ENCODE peak calls at places on chromosomes 5 and 9, in seven cellular contexts. E is IMR-90, U is PC-3, G is cardiac fibroblast, P is mucosa of descending colon, T is HepG2, O is foreskin fibroblast. C is an unnamed sample.

GRCh38 chr5:160312139-160312959 is at the start of gene CCNJL:
- DNase-seq in E (peak; percentile 44), U (peak; percentile 74), G (peak; percentile 22), P (peak; percentile 46), T (peak; percentile 52), O (peak; percentile 45), C (peak; percentile 33)

GRCh38 chr5:76270214-76270613 is 132.9 kb upstream of the IQGAP2 start:
- DNase-seq in E (peak; percentile 4), U (no peak), G (no peak), P (no peak), T (no peak), O (no peak), C (peak; percentile 83)

GRCh38 chr5:14428302-14429081 is 153.1 kb upstream of the OTULINL start:
- DNase-seq in E (peak; percentile 70), U (peak; percentile 60), G (no peak), P (no peak), T (no peak), O (peak; percentile 50), C (peak; percentile 69)

GRCh38 chr5:175728885-175729828 is 71.3 kb downstream of the HRH2 start:
- DNase-seq in E (no peak), U (no peak), G (peak; percentile 14), P (no peak), T (no peak), O (peak; percentile 28), C (no peak)

GRCh38 chr9:21415492-21416267 is 6.8 kb downstream of the IFNA8 start:
- DNase-seq in E (no peak), U (peak; percentile 70), G (no peak), P (peak; percentile 68), T (no peak), O (peak; percentile 21), C (no peak)

GRCh38 chr9:83536332-83536731 is 1.9 kb downstream of the FRMD3 start:
- DNase-seq in E (no peak), U (no peak), G (no peak), P (no peak), T (no peak), O (peak; percentile 34), C (no peak)

GRCh38 chr9:97670586-97670985 is 26.6 kb downstream of the XPA start:
- DNase-seq in E (no peak), U (no peak), G (no peak), P (no peak), T (no peak), O (no peak), C (no peak)

GRCh38 chr9:12290166-12290869 is 402.9 kb upstream of the TYRP1 start:
- DNase-seq in E (no peak), U (no peak), G (no peak), P (no peak), T (no peak), O (no peak), C (no peak)

GRCh38 chr9:100377015-100377414 is 24.3 kb upstream of the TEX10 start:
- DNase-seq in E (peak; percentile 15), U (no peak), G (no peak), P (no peak), T (no peak), O (no peak), C (no peak)

GRCh38 chr9:14373726-14374125 is 59.8 kb upstream of the NFIB start:
- DNase-seq in E (no peak), U (no peak), G (no peak), P (no peak), T (no peak), O (peak; percentile 37), C (no peak)

GRCh38 chr5:116771466-116772151 is 197.0 kb upstream of the SEMA6A start:
- DNase-seq in E (no peak), U (no peak), G (peak; percentile 56), P (no peak), T (peak; percentile 76), O (peak; percentile 6), C (peak; percentile 83)

GRCh38 chr5:96335873-96336272 is 97.2 kb downstream of the PCSK1 start:
- DNase-seq in E (peak; percentile 50), U (peak; percentile 64), G (no peak), P (no peak), T (no peak), O (no peak), C (peak; percentile 88)

GRCh38 chr5:177416334-177416733 is 7.0 kb upstream of the F12 start:
- DNase-seq in E (peak; percentile 35), U (no peak), G (peak; percentile 69), P (no peak), T (no peak), O (no peak), C (no peak)

GRCh38 chr9:123235448-123235847 is 32.9 kb downstream of the STRBP start:
- DNase-seq in E (no peak), U (no peak), G (no peak), P (no peak), T (peak; percentile 51), O (no peak), C (no peak)

GRCh38 chr5:97355775-97356174 is 172.7 kb upstream of the RIOK2 start:
- DNase-seq in E (no peak), U (no peak), G (no peak), P (no peak), T (no peak), O (no peak), C (no peak)

GRCh38 chr9:209143-209758 is 5.4 kb upstream of the DOCK8 start:
- DNase-seq in E (no peak), U (no peak), G (no peak), P (no peak), T (no peak), O (no peak), C (no peak)

GRCh38 chr5:32645246-32645645 is 59.9 kb downstream of the SUB1 start:
- DNase-seq in E (no peak), U (no peak), G (peak; percentile 13), P (no peak), T (no peak), O (no peak), C (no peak)

GRCh38 chr5:144267961-144268513 is 97.4 kb downstream of the KCTD16 start:
- DNase-seq in E (no peak), U (no peak), G (no peak), P (no peak), T (no peak), O (no peak), C (no peak)

GRCh38 chr5:68216737-68217231 is 1.2 kb downstream of the PIK3R1 start:
- DNase-seq in E (peak; percentile 27), U (no peak), G (peak; percentile 22), P (no peak), T (no peak), O (no peak), C (no peak)

GRCh38 chr5:144207875-144208444 is 37.3 kb downstream of the KCTD16 start:
- DNase-seq in E (no peak), U (no peak), G (no peak), P (no peak), T (no peak), O (no peak), C (no peak)

GRCh38 chr5:124561451-124561850 is 185.0 kb downstream of the ZNF608 start:
- DNase-seq in E (peak; percentile 4), U (peak; percentile 41), G (no peak), P (no peak), T (no peak), O (no peak), C (peak; percentile 59)

GRCh38 chr5:6328173-6328572 is 50.2 kb downstream of the MED10 start:
- DNase-seq in E (peak; percentile 1), U (peak; percentile 87), G (peak; percentile 3), P (peak; percentile 33), T (peak; percentile 12), O (peak; percentile 5), C (peak; percentile 20)

GRCh38 chr9:96567203-96567700 is 52.4 kb downstream of the CDC14B start:
- DNase-seq in E (no peak), U (no peak), G (peak; percentile 39), P (no peak), T (no peak), O (peak; percentile 47), C (no peak)

GRCh38 chr9:96566401-96567202 is 53.0 kb downstream of the CDC14B start:
- DNase-seq in E (no peak), U (peak; percentile 71), G (peak; percentile 45), P (peak; percentile 91), T (peak; percentile 92), O (peak; percentile 84), C (peak; percentile 35)

GRCh38 chr9:96564217-96564616 is 55.4 kb downstream of the CDC14B start:
- DNase-seq in E (no peak), U (no peak), G (no peak), P (no peak), T (peak; percentile 14), O (no peak), C (no peak)

GRCh38 chr9:96565684-96566360 is 53.8 kb downstream of the CDC14B start:
- DNase-seq in E (peak; percentile 34), U (no peak), G (peak; percentile 42), P (peak; percentile 34), T (no peak), O (peak; percentile 77), C (peak; percentile 17)
- H3K4me3 ChIP-seq in E (no peak overlapping the region), U (peak overlapping the region; percentile 85), G (peak overlapping the region; percentile 70), P (no peak overlapping the region), T (peak overlapping the region; percentile 87), O (peak overlapping the region; percentile 76), C (peak overlapping the region; percentile 65)

GRCh38 chr9:118959366-118959765 is 409.9 kb downstream of the BRINP1 start:
- DNase-seq in E (no peak), U (no peak), G (no peak), P (no peak), T (no peak), O (no peak), C (no peak)

GRCh38 chr9:118957585-118957984 is 411.6 kb downstream of the BRINP1 start:
- DNase-seq in E (no peak), U (no peak), G (no peak), P (no peak), T (no peak), O (peak; percentile 11), C (no peak)

GRCh38 chr9:118954822-118955221 is 414.4 kb downstream of the BRINP1 start:
- DNase-seq in E (no peak), U (no peak), G (no peak), P (no peak), T (no peak), O (no peak), C (no peak)
- TF ChIP-seq CTCF in E (no peak), U (no peak), G (no peak), P (no peak), T (no peak), O (no peak), C (no peak)

GRCh38 chr9:70421272-70422180 is 7.1 kb upstream of the KLF9 start:
- DNase-seq in E (peak; percentile 54), U (no peak), G (peak; percentile 87), P (peak; percentile 35), T (no peak), O (peak; percentile 89), C (no peak)
- H3K4me3 ChIP-seq in E (no peak overlapping the region), U (peak overlapping the region; percentile 72), G (peak overlapping the region; percentile 17), P (no peak overlapping the region), T (peak overlapping the region; percentile 84), O (peak overlapping the region; percentile 62), C (no peak overlapping the region)

DNA sequence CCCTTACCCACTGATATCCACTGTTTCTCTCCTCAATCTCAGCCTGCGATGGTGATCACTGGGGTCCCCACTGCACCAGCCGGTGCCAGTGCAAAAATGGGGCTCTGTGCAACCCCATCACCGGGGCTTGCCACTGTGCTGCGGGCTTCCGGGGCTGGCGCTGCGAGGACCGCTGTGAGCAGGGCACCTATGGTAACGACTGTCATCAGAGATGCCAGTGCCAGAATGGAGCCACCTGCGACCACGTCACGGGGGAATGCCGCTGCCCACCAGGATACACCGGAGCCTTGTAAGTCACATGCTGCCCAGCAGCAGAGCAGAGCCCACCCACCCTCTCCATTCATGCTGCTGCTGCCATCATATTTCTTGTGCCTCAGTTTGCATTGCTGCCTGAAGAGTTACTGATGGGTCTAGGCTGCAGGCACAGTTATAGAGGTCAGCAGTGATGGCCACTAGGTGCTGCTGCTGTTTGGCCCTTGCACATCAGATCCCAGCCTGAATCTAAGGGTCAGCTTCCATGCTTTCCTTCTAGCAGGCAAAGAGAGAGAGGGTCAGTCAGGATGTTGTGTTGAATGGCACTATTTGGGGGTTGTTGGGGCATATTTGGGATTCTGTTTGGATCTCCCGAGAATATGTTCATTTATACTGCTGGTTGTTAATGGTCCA is 106.0 kb downstream of the MEGF10 start:
- DNase-seq in E (no peak), U (no peak), G (no peak), P (no peak), T (no peak), O (no peak), C (no peak)
- TF ChIP-seq CTCF in E (no peak), U (no peak), G (no peak), P (no peak), T (peak; percentile 28), O (no peak), C (no peak)

C was measured in bronchial epithelial cell.